ENCODE peak calls at places on chromosomes 11 and 22, in nine cellular contexts. One of them, this sample, is unnamed.

GRCh38 chr22:42697542-42698013 is 23.1 kb downstream of the A4GALT start:
- DNase-seq in right atrium auricular region: peak; percentile 92
- DNase-seq in lower lobe of right lung: no peak
- DNase-seq in left ventricle myocardium inferior: peak; percentile 91
- DNase-seq in cardiac muscle cell: peak; percentile 96
- DNase-seq in esophagus squamous epithelium: no peak
- DNase-seq in spleen: no peak
- DNase-seq in tibial nerve: no peak
- DNase-seq in adrenal gland: peak; percentile 78
- DNase-seq in this sample: peak; percentile 89

GRCh38 chr22:17375914-17376614 is 6.8 kb downstream of the CECR2 start:
- DNase-seq in right atrium auricular region: no peak
- DNase-seq in lower lobe of right lung: no peak
- DNase-seq in left ventricle myocardium inferior: no peak
- DNase-seq in cardiac muscle cell: peak; percentile 45
- DNase-seq in esophagus squamous epithelium: no peak
- DNase-seq in spleen: no peak
- DNase-seq in tibial nerve: no peak
- DNase-seq in adrenal gland: no peak
- DNase-seq in this sample: no peak

GRCh38 chr11:132686827-132687370 is 845.4 kb downstream of the OPCML start:
- DNase-seq in right atrium auricular region: no peak
- DNase-seq in lower lobe of right lung: no peak
- DNase-seq in left ventricle myocardium inferior: no peak
- DNase-seq in cardiac muscle cell: no peak
- DNase-seq in esophagus squamous epithelium: no peak
- DNase-seq in spleen: no peak
- DNase-seq in tibial nerve: no peak
- DNase-seq in adrenal gland: no peak
- DNase-seq in this sample: no peak

GRCh38 chr11:48013269-48013901 is 33.0 kb downstream of the PTPRJ start:
- DNase-seq in right atrium auricular region: no peak
- DNase-seq in lower lobe of right lung: peak; percentile 64
- DNase-seq in left ventricle myocardium inferior: peak; percentile 34
- DNase-seq in cardiac muscle cell: no peak
- DNase-seq in esophagus squamous epithelium: no peak
- DNase-seq in spleen: peak; percentile 93
- DNase-seq in tibial nerve: no peak
- DNase-seq in adrenal gland: no peak
- DNase-seq in this sample: no peak

GRCh38 chr22:27723150-27723549 is 78.4 kb downstream of the MN1 start:
- DNase-seq in right atrium auricular region: no peak
- DNase-seq in lower lobe of right lung: no peak
- DNase-seq in left ventricle myocardium inferior: no peak
- DNase-seq in cardiac muscle cell: no peak
- DNase-seq in esophagus squamous epithelium: no peak
- DNase-seq in spleen: no peak
- DNase-seq in tibial nerve: no peak
- DNase-seq in adrenal gland: no peak
- DNase-seq in this sample: no peak

GRCh38 chr11:10139656-10140055 is 154.4 kb downstream of the SBF2 start:
- DNase-seq in right atrium auricular region: no peak
- DNase-seq in lower lobe of right lung: no peak
- DNase-seq in left ventricle myocardium inferior: no peak
- DNase-seq in cardiac muscle cell: no peak
- DNase-seq in esophagus squamous epithelium: no peak
- DNase-seq in spleen: no peak
- DNase-seq in tibial nerve: no peak
- DNase-seq in adrenal gland: no peak
- DNase-seq in this sample: no peak

GRCh38 chr11:88398372-88399140 is 61.0 kb upstream of the CTSC start:
- DNase-seq in right atrium auricular region: no peak
- DNase-seq in lower lobe of right lung: no peak
- DNase-seq in left ventricle myocardium inferior: no peak
- DNase-seq in cardiac muscle cell: no peak
- DNase-seq in esophagus squamous epithelium: no peak
- DNase-seq in spleen: no peak
- DNase-seq in tibial nerve: no peak
- DNase-seq in adrenal gland: no peak
- DNase-seq in this sample: no peak

GRCh38 chr11:19259487-19260345 is 19.0 kb upstream of the E2F8 start:
- DNase-seq in right atrium auricular region: peak; percentile 79
- DNase-seq in lower lobe of right lung: peak; percentile 69
- DNase-seq in left ventricle myocardium inferior: peak; percentile 68
- DNase-seq in cardiac muscle cell: peak; percentile 73
- DNase-seq in esophagus squamous epithelium: no peak
- DNase-seq in spleen: peak; percentile 88
- DNase-seq in tibial nerve: peak; percentile 53
- DNase-seq in adrenal gland: peak; percentile 77
- DNase-seq in this sample: peak; percentile 18

GRCh38 chr11:20477418-20478090 is 90.0 kb downstream of the PRMT3 start:
- DNase-seq in right atrium auricular region: no peak
- DNase-seq in lower lobe of right lung: no peak
- DNase-seq in left ventricle myocardium inferior: no peak
- DNase-seq in cardiac muscle cell: no peak
- DNase-seq in esophagus squamous epithelium: no peak
- DNase-seq in spleen: no peak
- DNase-seq in tibial nerve: no peak
- DNase-seq in adrenal gland: no peak
- DNase-seq in this sample: no peak

GRCh38 chr11:46694607-46695006 is 5.8 kb downstream of the ARHGAP1 start:
- DNase-seq in right atrium auricular region: no peak
- DNase-seq in lower lobe of right lung: no peak
- DNase-seq in left ventricle myocardium inferior: no peak
- DNase-seq in cardiac muscle cell: no peak
- DNase-seq in esophagus squamous epithelium: no peak
- DNase-seq in spleen: no peak
- DNase-seq in tibial nerve: no peak
- DNase-seq in adrenal gland: no peak
- DNase-seq in this sample: no peak

GRCh38 chr11:66854231-66854661 is 2.6 kb upstream of the LRFN4 start:
- DNase-seq in right atrium auricular region: no peak
- DNase-seq in lower lobe of right lung: no peak
- DNase-seq in left ventricle myocardium inferior: no peak
- DNase-seq in cardiac muscle cell: no peak
- DNase-seq in esophagus squamous epithelium: no peak
- DNase-seq in spleen: peak; percentile 66
- DNase-seq in tibial nerve: no peak
- DNase-seq in adrenal gland: no peak
- DNase-seq in this sample: no peak

GRCh38 chr22:20228939-20229272 is 39.2 kb downstream of the RTN4R start:
- DNase-seq in right atrium auricular region: no peak
- DNase-seq in lower lobe of right lung: no peak
- DNase-seq in left ventricle myocardium inferior: no peak
- DNase-seq in cardiac muscle cell: no peak
- DNase-seq in esophagus squamous epithelium: no peak
- DNase-seq in spleen: no peak
- DNase-seq in tibial nerve: no peak
- DNase-seq in adrenal gland: no peak
- DNase-seq in this sample: no peak

GRCh38 chr11:67640021-67640757 is 626 bp upstream of the TBX10 start:
- DNase-seq in right atrium auricular region: no peak
- DNase-seq in lower lobe of right lung: peak; percentile 79
- DNase-seq in left ventricle myocardium inferior: no peak
- DNase-seq in cardiac muscle cell: peak; percentile 77
- DNase-seq in esophagus squamous epithelium: no peak
- DNase-seq in spleen: peak; percentile 87
- DNase-seq in tibial nerve: no peak
- DNase-seq in adrenal gland: peak; percentile 81
- DNase-seq in this sample: no peak

GRCh38 chr22:23405366-23405851 is 174.7 kb downstream of the IGLL1 start:
- DNase-seq in right atrium auricular region: no peak
- DNase-seq in lower lobe of right lung: no peak
- DNase-seq in left ventricle myocardium inferior: no peak
- DNase-seq in cardiac muscle cell: no peak
- DNase-seq in esophagus squamous epithelium: no peak
- DNase-seq in spleen: no peak
- DNase-seq in tibial nerve: no peak
- DNase-seq in adrenal gland: no peak
- DNase-seq in this sample: no peak

GRCh38 chr11:706439-706956 is 467 bp downstream of the EPS8L2 start:
- DNase-seq in right atrium auricular region: no peak
- DNase-seq in lower lobe of right lung: peak; percentile 55
- DNase-seq in left ventricle myocardium inferior: no peak
- DNase-seq in cardiac muscle cell: no peak
- DNase-seq in esophagus squamous epithelium: no peak
- DNase-seq in spleen: no peak
- DNase-seq in tibial nerve: no peak
- DNase-seq in adrenal gland: peak; percentile 63
- DNase-seq in this sample: no peak

DNA sequence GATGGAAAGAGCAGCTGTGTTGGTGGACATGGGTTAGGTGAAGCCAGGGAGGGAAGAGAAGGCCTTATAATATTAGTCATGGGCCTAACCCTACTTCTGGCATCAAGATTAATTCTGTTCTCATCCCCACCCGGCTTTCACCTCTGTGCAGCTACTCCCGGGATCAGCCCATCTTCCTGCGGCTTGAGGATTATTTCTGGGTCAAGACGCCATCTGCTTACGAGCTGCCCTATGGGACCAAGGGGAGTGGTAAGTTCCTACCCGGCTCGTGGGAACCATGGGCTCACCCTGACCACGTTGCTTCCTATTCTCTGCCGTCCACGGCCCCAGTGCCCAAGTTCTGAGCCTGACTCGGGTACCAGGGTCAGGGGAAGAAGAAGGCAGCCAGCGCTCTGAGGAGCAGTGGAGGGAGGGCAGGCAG is 51.6 kb downstream of the ST3GAL4 start:
- DNase-seq in right atrium auricular region: no peak
- DNase-seq in lower lobe of right lung: no peak
- DNase-seq in left ventricle myocardium inferior: no peak
- DNase-seq in cardiac muscle cell: no peak
- DNase-seq in esophagus squamous epithelium: no peak
- DNase-seq in spleen: no peak
- DNase-seq in tibial nerve: no peak
- DNase-seq in adrenal gland: no peak
- DNase-seq in this sample: no peak
- TF ChIP-seq CTCF in right atrium auricular region: no peak
- TF ChIP-seq CTCF in lower lobe of right lung: no peak
- TF ChIP-seq CTCF in left ventricle myocardium inferior: no peak
- TF ChIP-seq CTCF in cardiac muscle cell: no peak
- TF ChIP-seq CTCF in esophagus squamous epithelium: no peak
- TF ChIP-seq CTCF in spleen: no peak
- TF ChIP-seq CTCF in tibial nerve: no peak
- TF ChIP-seq CTCF in adrenal gland: no peak
- TF ChIP-seq CTCF in this sample: no peak

GRCh38 chr11:76621866-76622265 is 48.7 kb downstream of the LRRC32 start:
- DNase-seq in right atrium auricular region: no peak
- DNase-seq in lower lobe of right lung: no peak
- DNase-seq in left ventricle myocardium inferior: no peak
- DNase-seq in cardiac muscle cell: no peak
- DNase-seq in esophagus squamous epithelium: no peak
- DNase-seq in spleen: peak; percentile 67
- DNase-seq in tibial nerve: no peak
- DNase-seq in adrenal gland: no peak
- DNase-seq in this sample: no peak
- H3K27ac ChIP-seq in right atrium auricular region: no peak overlapping the region
- H3K27ac ChIP-seq in lower lobe of right lung: no peak overlapping the region
- H3K27ac ChIP-seq in left ventricle myocardium inferior: no peak overlapping the region
- H3K27ac ChIP-seq in cardiac muscle cell: peak overlapping the region; percentile 90
- H3K27ac ChIP-seq in esophagus squamous epithelium: no peak overlapping the region
- H3K27ac ChIP-seq in spleen: no peak overlapping the region
- H3K27ac ChIP-seq in tibial nerve: no peak overlapping the region
- H3K27ac ChIP-seq in adrenal gland: no peak overlapping the region
- H3K27ac ChIP-seq in this sample: no peak overlapping the region

GRCh38 chr11:12120031-12121008 is 9.9 kb downstream of the MICAL2 start:
- DNase-seq in right atrium auricular region: no peak
- DNase-seq in lower lobe of right lung: no peak
- DNase-seq in left ventricle myocardium inferior: no peak
- DNase-seq in cardiac muscle cell: no peak
- DNase-seq in esophagus squamous epithelium: no peak
- DNase-seq in spleen: no peak
- DNase-seq in tibial nerve: no peak
- DNase-seq in adrenal gland: no peak
- DNase-seq in this sample: no peak

GRCh38 chr11:12123177-12123576 is 12.8 kb downstream of the MICAL2 start:
- DNase-seq in right atrium auricular region: no peak
- DNase-seq in lower lobe of right lung: no peak
- DNase-seq in left ventricle myocardium inferior: no peak
- DNase-seq in cardiac muscle cell: no peak
- DNase-seq in esophagus squamous epithelium: no peak
- DNase-seq in spleen: no peak
- DNase-seq in tibial nerve: no peak
- DNase-seq in adrenal gland: no peak
- DNase-seq in this sample: no peak

GRCh38 chr11:12122083-12122482 is 11.7 kb downstream of the MICAL2 start:
- DNase-seq in right atrium auricular region: no peak
- DNase-seq in lower lobe of right lung: peak; percentile 56
- DNase-seq in left ventricle myocardium inferior: no peak
- DNase-seq in cardiac muscle cell: no peak
- DNase-seq in esophagus squamous epithelium: no peak
- DNase-seq in spleen: no peak
- DNase-seq in tibial nerve: no peak
- DNase-seq in adrenal gland: no peak
- DNase-seq in this sample: no peak

GRCh38 chr11:12121011-12121410 is 10.6 kb downstream of the MICAL2 start:
- DNase-seq in right atrium auricular region: no peak
- DNase-seq in lower lobe of right lung: no peak
- DNase-seq in left ventricle myocardium inferior: no peak
- DNase-seq in cardiac muscle cell: peak; percentile 60
- DNase-seq in esophagus squamous epithelium: no peak
- DNase-seq in spleen: no peak
- DNase-seq in tibial nerve: no peak
- DNase-seq in adrenal gland: no peak
- DNase-seq in this sample: no peak

GRCh38 chr11:12121504-12121903 is 11.1 kb downstream of the MICAL2 start:
- DNase-seq in right atrium auricular region: no peak
- DNase-seq in lower lobe of right lung: no peak
- DNase-seq in left ventricle myocardium inferior: no peak
- DNase-seq in cardiac muscle cell: no peak
- DNase-seq in esophagus squamous epithelium: no peak
- DNase-seq in spleen: no peak
- DNase-seq in tibial nerve: no peak
- DNase-seq in adrenal gland: no peak
- DNase-seq in this sample: no peak
- H3K4me1 ChIP-seq in right atrium auricular region: peaks cover 90% of the 10 kb centered on the region
- H3K4me1 ChIP-seq in lower lobe of right lung: peaks cover 66% of the 10 kb centered on the region
- H3K4me1 ChIP-seq in left ventricle myocardium inferior: peaks cover 96% of the 10 kb centered on the region
- H3K4me1 ChIP-seq in cardiac muscle cell: peaks cover 76% of the 10 kb centered on the region
- H3K4me1 ChIP-seq in esophagus squamous epithelium: peaks cover 21% of the 10 kb centered on the region
- H3K4me1 ChIP-seq in spleen: peaks cover 7% of the 10 kb centered on the region
- H3K4me1 ChIP-seq in tibial nerve: peaks cover 19% of the 10 kb centered on the region
- H3K4me1 ChIP-seq in adrenal gland: peaks cover 28% of the 10 kb centered on the region
- H3K4me1 ChIP-seq in this sample: peaks cover 10% of the 10 kb centered on the region

DNA sequence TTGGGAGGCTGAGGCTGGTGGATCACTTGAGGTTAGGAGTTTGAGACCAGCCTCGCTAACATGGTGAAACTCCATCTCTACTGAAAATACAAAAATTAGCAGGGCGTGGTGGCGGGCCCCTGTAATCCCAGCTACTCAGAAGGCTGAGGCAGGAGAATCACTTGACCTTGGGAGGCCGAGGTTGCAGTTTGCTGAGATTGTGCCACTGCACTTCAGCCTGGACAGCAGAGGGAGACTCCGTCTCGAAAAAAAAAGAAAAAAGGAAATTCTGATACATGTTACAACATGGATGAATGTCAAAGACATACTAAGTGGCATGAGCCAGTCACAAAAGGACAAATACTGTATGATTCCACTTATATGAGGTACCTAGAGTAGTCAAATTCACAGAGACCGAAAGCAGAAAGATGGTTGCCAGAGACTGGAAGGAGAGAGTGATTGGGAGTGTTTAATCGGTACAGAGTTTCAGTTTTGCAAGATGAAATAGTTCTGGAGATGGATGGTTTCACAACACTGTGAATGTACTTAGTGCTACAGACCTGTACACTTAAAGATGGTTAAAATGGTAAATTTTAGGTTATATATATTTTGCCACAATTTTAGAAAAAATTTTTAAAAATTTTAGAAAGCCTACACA is 92.3 kb downstream of the BLID start:
- DNase-seq in right atrium auricular region: no peak
- DNase-seq in lower lobe of right lung: no peak
- DNase-seq in left ventricle myocardium inferior: no peak
- DNase-seq in cardiac muscle cell: no peak
- DNase-seq in esophagus squamous epithelium: no peak
- DNase-seq in spleen: no peak
- DNase-seq in tibial nerve: no peak
- DNase-seq in adrenal gland: no peak
- DNase-seq in this sample: no peak
- TF ChIP-seq CTCF in right atrium auricular region: peak; percentile 43
- TF ChIP-seq CTCF in lower lobe of right lung: no peak
- TF ChIP-seq CTCF in left ventricle myocardium inferior: peak; percentile 28
- TF ChIP-seq CTCF in cardiac muscle cell: no peak
- TF ChIP-seq CTCF in esophagus squamous epithelium: no peak
- TF ChIP-seq CTCF in spleen: no peak
- TF ChIP-seq CTCF in tibial nerve: no peak
- TF ChIP-seq CTCF in adrenal gland: peak; percentile 21
- TF ChIP-seq CTCF in this sample: no peak